ENCODE peak calls at places on chromosomes 11 and 22, in seven cellular contexts. One of them, this sample, is unnamed.

GRCh38 chr11:112401036-112401769 is 140.5 kb upstream of the PLET1 start:
- DNase-seq in mucosa of gallbladder: no peak
- DNase-seq in left ventricle myocardium inferior: no peak
- DNase-seq in iris pigment epithelial cell: no peak
- DNase-seq in CD4-positive, CD25-positive, alpha-beta regulatory T cell: no peak
- DNase-seq in NCI-H510A treated with DMSO at 0.1 percent for 48 hours: no peak
- DNase-seq in H1: no peak
- DNase-seq in this sample: no peak

GRCh38 chr22:49322861-49323622 is 504.6 kb downstream of the BRD1 start:
- DNase-seq in mucosa of gallbladder: peak; percentile 4
- DNase-seq in left ventricle myocardium inferior: no peak
- DNase-seq in iris pigment epithelial cell: no peak
- DNase-seq in CD4-positive, CD25-positive, alpha-beta regulatory T cell: no peak
- DNase-seq in NCI-H510A treated with DMSO at 0.1 percent for 48 hours: no peak
- DNase-seq in H1: no peak
- DNase-seq in this sample: no peak

GRCh38 chr11:16893456-16894076 is 120.6 kb downstream of the PLEKHA7 start:
- DNase-seq in mucosa of gallbladder: no peak
- DNase-seq in left ventricle myocardium inferior: no peak
- DNase-seq in iris pigment epithelial cell: no peak
- DNase-seq in CD4-positive, CD25-positive, alpha-beta regulatory T cell: no peak
- DNase-seq in NCI-H510A treated with DMSO at 0.1 percent for 48 hours: no peak
- DNase-seq in H1: no peak
- DNase-seq in this sample: no peak

GRCh38 chr11:17559341-17560087 is 12.5 kb downstream of the OTOG start:
- DNase-seq in mucosa of gallbladder: no peak
- DNase-seq in left ventricle myocardium inferior: no peak
- DNase-seq in iris pigment epithelial cell: no peak
- DNase-seq in CD4-positive, CD25-positive, alpha-beta regulatory T cell: no peak
- DNase-seq in NCI-H510A treated with DMSO at 0.1 percent for 48 hours: no peak
- DNase-seq in H1: no peak
- DNase-seq in this sample: no peak

GRCh38 chr11:27416568-27417176 is 53.7 kb upstream of the CCDC34 start:
- DNase-seq in mucosa of gallbladder: no peak
- DNase-seq in left ventricle myocardium inferior: no peak
- DNase-seq in iris pigment epithelial cell: no peak
- DNase-seq in CD4-positive, CD25-positive, alpha-beta regulatory T cell: no peak
- DNase-seq in NCI-H510A treated with DMSO at 0.1 percent for 48 hours: peak; percentile 37
- DNase-seq in H1: no peak
- DNase-seq in this sample: no peak

GRCh38 chr11:11862995-11863394 is 21.2 kb downstream of the USP47 start:
- DNase-seq in mucosa of gallbladder: no peak
- DNase-seq in left ventricle myocardium inferior: no peak
- DNase-seq in iris pigment epithelial cell: no peak
- DNase-seq in CD4-positive, CD25-positive, alpha-beta regulatory T cell: no peak
- DNase-seq in NCI-H510A treated with DMSO at 0.1 percent for 48 hours: no peak
- DNase-seq in H1: no peak
- DNase-seq in this sample: no peak

GRCh38 chr11:88359529-88359928 is 22.0 kb upstream of the CTSC start:
- DNase-seq in mucosa of gallbladder: no peak
- DNase-seq in left ventricle myocardium inferior: no peak
- DNase-seq in iris pigment epithelial cell: no peak
- DNase-seq in CD4-positive, CD25-positive, alpha-beta regulatory T cell: peak; percentile 62
- DNase-seq in NCI-H510A treated with DMSO at 0.1 percent for 48 hours: peak; percentile 45
- DNase-seq in H1: no peak
- DNase-seq in this sample: no peak

GRCh38 chr11:94142308-94143277 is 14.0 kb downstream of the PANX1 start:
- DNase-seq in mucosa of gallbladder: no peak
- DNase-seq in left ventricle myocardium inferior: no peak
- DNase-seq in iris pigment epithelial cell: peak; percentile 71
- DNase-seq in CD4-positive, CD25-positive, alpha-beta regulatory T cell: no peak
- DNase-seq in NCI-H510A treated with DMSO at 0.1 percent for 48 hours: no peak
- DNase-seq in H1: no peak
- DNase-seq in this sample: no peak

GRCh38 chr11:68003846-68004550 is at the start of gene UNC93B1:
- DNase-seq in mucosa of gallbladder: peak; percentile 90
- DNase-seq in left ventricle myocardium inferior: peak; percentile 90
- DNase-seq in iris pigment epithelial cell: peak; percentile 67
- DNase-seq in CD4-positive, CD25-positive, alpha-beta regulatory T cell: peak; percentile 88
- DNase-seq in NCI-H510A treated with DMSO at 0.1 percent for 48 hours: peak; percentile 75
- DNase-seq in H1: no peak
- DNase-seq in this sample: peak; percentile 74

This sample was measured in esophagus squamous epithelium.